ENCODE peak calls at places on chromosome 4, in eight cellular contexts. F is pancreas, C is OCI-LY7, M is neural progenitor cell, J is AG04449, X is lung, V is thyroid gland, I is PC-3. K is an unnamed sample.

GRCh38 chr4:7412586-7412975 is 22.1 kb downstream of the PSAPL1 start:
- DNase-seq in F (no peak), C (no peak), M (no peak), J (no peak), X (no peak), V (no peak), I (no peak), K (no peak)

GRCh38 chr4:185567828-185568442 is 32.6 kb upstream of the PDLIM3 start:
- DNase-seq in F (peak), C (no peak), M (no peak), J (no peak), X (peak), V (no peak), I (no peak), K (no peak)

GRCh38 chr4:38177792-38178665 is 217.8 kb downstream of the PTTG2 start:
- DNase-seq in F (peak), C (no peak), M (no peak), J (no peak), X (peak), V (peak), I (no peak), K (no peak)

GRCh38 chr4:177596035-177596434 is 153.8 kb upstream of the AGA start:
- DNase-seq in F (peak), C (no peak), M (peak), J (peak), X (no peak), V (no peak), I (peak), K (peak)

GRCh38 chr4:1683371-1683902 is 676 bp downstream of the FAM53A start:
- DNase-seq in F (peak), C (no peak), M (no peak), J (peak), X (peak), V (peak), I (peak), K (peak)

GRCh38 chr4:141851246-141851891 is 215.0 kb downstream of the IL15 start:
- DNase-seq in F (no peak), C (no peak), M (peak), J (peak), X (no peak), V (no peak), I (peak), K (no peak)

GRCh38 chr4:18366762-18367358 is 345.3 kb upstream of the LCORL start:
- DNase-seq in F (peak), C (peak), M (peak), J (no peak), X (no peak), V (no peak), I (peak), K (no peak)

GRCh38 chr4:68963389-68963788 is 11.8 kb upstream of the UGT2A3 start:
- DNase-seq in F (peak), C (no peak), M (no peak), J (no peak), X (no peak), V (no peak), I (no peak), K (peak)

GRCh38 chr4:37717575-37717974 is 31.4 kb upstream of the RELL1 start:
- DNase-seq in F (no peak), C (no peak), M (no peak), J (no peak), X (no peak), V (no peak), I (peak), K (no peak)

GRCh38 chr4:180081072-180081471 is 2162.1 kb upstream of the TENM3 start:
- DNase-seq in F (no peak), C (no peak), M (no peak), J (no peak), X (no peak), V (no peak), I (no peak), K (no peak)

GRCh38 chr4:11565899-11566298 is 137.2 kb upstream of the HS3ST1 start:
- DNase-seq in F (no peak), C (no peak), M (no peak), J (no peak), X (no peak), V (no peak), I (no peak), K (no peak)

GRCh38 chr4:1290165-1290977 is 680 bp downstream of the MAEA start:
- DNase-seq in F (peak), C (peak), M (no peak), J (no peak), X (no peak), V (peak), I (peak), K (no peak)

GRCh38 chr4:17447675-17448298 is 64.1 kb downstream of the QDPR start:
- DNase-seq in F (peak), C (peak), M (peak), J (no peak), X (peak), V (peak), I (peak), K (peak)

DNA sequence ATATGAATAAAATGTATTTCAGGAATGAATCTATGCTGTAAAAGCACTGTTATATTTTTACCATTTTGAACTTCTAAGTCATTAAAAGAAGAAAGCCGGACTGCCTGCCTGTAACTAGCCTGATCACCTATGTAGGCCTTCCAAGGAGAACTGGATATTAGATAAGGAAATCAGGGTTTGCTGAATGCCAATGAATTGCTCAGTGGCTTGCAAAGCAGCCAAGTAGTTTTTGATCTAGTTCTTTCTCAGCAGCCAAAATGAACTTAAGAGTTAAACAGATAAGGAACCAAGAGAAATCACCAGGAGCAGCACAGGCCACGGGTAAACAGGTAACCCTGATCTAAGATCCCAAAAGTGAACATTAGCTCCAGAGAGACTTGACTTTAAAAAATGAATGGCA is 3.3 kb downstream of the ANXA5 start:
- DNase-seq in F (no peak), C (no peak), M (no peak), J (no peak), X (no peak), V (no peak), I (no peak), K (no peak)
- H3K4me3 ChIP-seq in F (no peak), C (no peak), M (no peak), J (peak), X (no peak), V (no peak), I (peak), K (peak)

DNA sequence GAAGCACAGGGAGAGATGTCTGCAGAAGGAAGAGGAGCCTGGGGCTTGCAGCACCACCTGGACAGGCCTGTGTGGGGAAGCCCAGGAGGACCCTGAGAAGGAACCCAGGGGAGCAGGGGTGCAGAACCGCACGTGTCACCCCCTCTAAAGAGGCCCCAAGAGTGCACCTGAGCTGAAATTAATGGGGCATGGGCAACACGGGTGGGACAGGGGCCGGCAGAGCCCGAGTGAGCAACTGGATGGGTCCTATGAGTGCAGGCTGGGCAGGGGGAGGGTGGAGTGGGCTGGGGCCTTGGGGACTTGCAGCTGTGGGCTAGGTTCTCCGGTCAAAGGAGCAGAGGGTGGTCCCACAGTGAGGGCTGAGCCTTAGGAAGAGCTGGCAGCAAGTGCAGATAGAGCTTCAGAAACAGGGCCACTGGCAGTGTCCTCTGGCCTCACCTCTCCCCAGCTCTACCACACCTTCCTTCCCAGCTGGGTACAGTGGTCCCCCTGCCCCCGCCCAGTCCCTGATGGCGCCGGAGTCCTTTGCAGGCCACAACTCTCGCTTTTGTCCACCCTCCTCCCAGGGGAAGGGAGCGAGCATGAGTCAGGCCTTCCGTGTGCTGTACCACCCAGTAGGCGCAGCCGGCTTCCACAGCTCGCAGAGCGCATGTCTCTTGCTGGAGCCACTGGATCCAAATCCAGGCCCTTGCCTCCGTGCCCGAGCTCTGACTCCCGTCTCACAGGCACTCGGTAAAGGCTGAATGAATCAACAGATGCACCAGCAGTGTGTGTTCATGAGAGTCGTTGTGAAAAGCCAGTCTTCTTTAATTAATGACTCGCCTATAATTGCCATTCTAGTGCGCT is 131.6 kb downstream of the HMX1 start:
- DNase-seq in F (no peak), C (no peak), M (no peak), J (no peak), X (no peak), V (no peak), I (no peak), K (no peak)
- TF ChIP-seq CTCF in F (no peak), C (no peak), M (no peak), J (no peak), X (no peak), V (no peak), I (no peak), K (no peak)

GRCh38 chr4:10008208-10009005 is 12.9 kb downstream of the SLC2A9 start:
- DNase-seq in F (no peak), C (no peak), M (no peak), J (no peak), X (no peak), V (no peak), I (peak), K (no peak)

GRCh38 chr4:10006236-10006603 is 15.1 kb downstream of the SLC2A9 start:
- DNase-seq in F (peak), C (peak), M (no peak), J (no peak), X (peak), V (peak), I (peak), K (peak)

GRCh38 chr4:10006604-10007435 is 14.5 kb downstream of the SLC2A9 start:
- DNase-seq in F (peak), C (no peak), M (no peak), J (no peak), X (peak), V (peak), I (peak), K (peak)

GRCh38 chr4:10007772-10008171 is 13.5 kb downstream of the SLC2A9 start:
- DNase-seq in F (no peak), C (no peak), M (no peak), J (no peak), X (no peak), V (no peak), I (no peak), K (no peak)

GRCh38 chr4:10007436-10007740 is 13.9 kb downstream of the SLC2A9 start:
- DNase-seq in F (no peak), C (no peak), M (no peak), J (no peak), X (no peak), V (no peak), I (no peak), K (no peak)
- H3K4me3 ChIP-seq in F (no peak), C (no peak), M (no peak), J (no peak), X (no peak), V (no peak), I (peak), K (no peak)

GRCh38 chr4:97300561-97300960 is 842.7 kb downstream of the STPG2 start:
- DNase-seq in F (no peak), C (no peak), M (peak), J (no peak), X (no peak), V (no peak), I (no peak), K (no peak)
- TF ChIP-seq CTCF in F (no peak), C (no peak), M (peak), J (no peak), X (no peak), V (no peak), I (no peak), K (no peak)

DNA sequence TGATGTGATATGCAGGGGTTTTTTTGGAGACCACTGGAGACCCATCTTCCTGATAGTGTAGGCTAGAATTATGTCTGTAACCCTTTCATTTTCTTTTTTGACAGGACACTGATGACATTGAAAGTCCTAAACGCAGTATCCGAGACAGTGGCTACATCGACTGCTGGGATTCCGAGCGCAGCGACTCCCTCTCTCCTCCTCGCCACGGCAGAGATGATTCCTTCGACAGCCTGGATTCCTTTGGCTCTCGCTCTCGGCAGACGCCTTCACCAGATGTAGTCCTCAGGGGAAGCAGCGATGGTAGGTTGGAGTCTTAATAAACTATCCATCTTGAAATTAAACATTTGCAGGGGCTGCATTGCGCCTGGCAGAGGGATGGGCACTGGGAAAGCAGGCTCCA is 75.4 kb downstream of the LIMCH1 start:
- DNase-seq in F (no peak), C (no peak), M (peak), J (no peak), X (no peak), V (no peak), I (no peak), K (no peak)
- H3K4me3 ChIP-seq in F (peak), C (no peak), M (peak), J (no peak), X (no peak), V (no peak), I (no peak), K (peak)

GRCh38 chr4:148044889-148045352 is 313.0 kb downstream of the ARHGAP10 start:
- DNase-seq in F (no peak), C (peak), M (no peak), J (no peak), X (no peak), V (no peak), I (no peak), K (no peak)
- TF ChIP-seq CTCF in F (no peak), C (peak), M (peak), J (no peak), X (no peak), V (no peak), I (peak), K (peak)